ENCODE peak calls at places on chromosome 15, in four cellular contexts. E is mesenchymal stem cell, I is AG08396, C is hippocampal formation. Y is an unnamed sample.

GRCh38 chr15:90388462-90389182 is 580 bp downstream of the IQGAP1 start:
- DNase-seq in E (peak), I (peak), C (no peak), Y (peak)

GRCh38 chr15:46129145-46129544 is 494.3 kb downstream of the SQOR start:
- DNase-seq in E (no peak), I (no peak), C (no peak), Y (no peak)

GRCh38 chr15:25525741-25526140 is 86.9 kb upstream of the UBE3A start:
- DNase-seq in E (no peak), I (no peak), C (no peak), Y (no peak)

GRCh38 chr15:71443538-71443937 is 328.3 kb downstream of the THSD4 start:
- DNase-seq in E (peak), I (peak), C (no peak), Y (no peak)

GRCh38 chr15:57312323-57313133 is 63.8 kb upstream of the CGNL1 start:
- DNase-seq in E (no peak), I (peak), C (no peak), Y (no peak)

GRCh38 chr15:56629133-56629532 is 104.2 kb downstream of the ZNF280D start:
- DNase-seq in E (peak), I (no peak), C (no peak), Y (no peak)

GRCh38 chr15:84883433-84883832 is 1.0 kb upstream of the SLC28A1 start:
- DNase-seq in E (no peak), I (no peak), C (no peak), Y (no peak)

GRCh38 chr15:67146214-67146613 is 80.8 kb downstream of the SMAD3 start:
- DNase-seq in E (peak), I (peak), C (no peak), Y (peak)

GRCh38 chr15:76011611-76012010 is 613 bp downstream of the NRG4 start:
- DNase-seq in E (no peak), I (no peak), C (no peak), Y (no peak)

GRCh38 chr15:39140060-39140604 is 440.7 kb upstream of the THBS1 start:
- DNase-seq in E (peak), I (peak), C (no peak), Y (no peak)

GRCh38 chr15:31221936-31222515 is 104.6 kb upstream of the KLF13 start:
- DNase-seq in E (no peak), I (no peak), C (no peak), Y (no peak)

GRCh38 chr15:70354260-70354894 is 256.7 kb upstream of the TLE3 start:
- DNase-seq in E (no peak), I (no peak), C (no peak), Y (no peak)

Y was measured in hepatic stellate cell.